ENCODE peak calls at places on chromosomes 5 and 9, in nine cellular contexts. Y, O, Z, L, B, G, T, J and R are unnamed samples.

GRCh38 chr9:131654857-131655577 is 84.9 kb downstream of the RAPGEF1 start:
- DNase-seq in Y (no peak), O (no peak), Z (no peak), L (no peak), B (no peak), G (no peak), T (no peak), J (no peak), R (no peak)

GRCh38 chr9:133056533-133056932 is 5.2 kb upstream of the CEL start:
- DNase-seq in Y (peak; percentile 63), O (no peak), Z (no peak), L (no peak), B (no peak), G (no peak), T (no peak), J (no peak), R (no peak)

GRCh38 chr5:177132504-177133118 is 962 bp upstream of the NSD1 start:
- DNase-seq in Y (peak; percentile 72), O (no peak), Z (no peak), L (peak; percentile 67), B (no peak), G (peak; percentile 43), T (no peak), J (no peak), R (peak; percentile 78)

GRCh38 chr5:78653969-78654368 is 5.4 kb upstream of the LHFPL2 start:
- DNase-seq in Y (no peak), O (no peak), Z (no peak), L (no peak), B (no peak), G (no peak), T (no peak), J (no peak), R (no peak)

GRCh38 chr5:143716856-143717255 is 95.1 kb upstream of the HMHB1 start:
- DNase-seq in Y (no peak), O (no peak), Z (no peak), L (no peak), B (no peak), G (no peak), T (no peak), J (peak; percentile 16), R (no peak)

GRCh38 chr5:134053314-134053839 is 48.6 kb upstream of the VDAC1 start:
- DNase-seq in Y (no peak), O (no peak), Z (no peak), L (no peak), B (no peak), G (no peak), T (no peak), J (no peak), R (no peak)

GRCh38 chr5:179468696-179469095 is 81.7 kb upstream of the RUFY1 start:
- DNase-seq in Y (no peak), O (no peak), Z (no peak), L (no peak), B (no peak), G (no peak), T (no peak), J (no peak), R (no peak)

GRCh38 chr5:129804705-129805104 is 56.8 kb downstream of the MINAR2 start:
- DNase-seq in Y (no peak), O (no peak), Z (no peak), L (no peak), B (no peak), G (no peak), T (no peak), J (no peak), R (peak; percentile 7)

GRCh38 chr5:159581502-159582249 is 251.4 kb upstream of the IL12B start:
- DNase-seq in Y (no peak), O (no peak), Z (no peak), L (no peak), B (peak; percentile 99), G (peak; percentile 68), T (peak; percentile 60), J (peak; percentile 97), R (no peak)

GRCh38 chr5:135481387-135481786 is 29.2 kb upstream of the TIFAB start:
- DNase-seq in Y (no peak), O (peak; percentile 47), Z (no peak), L (no peak), B (no peak), G (no peak), T (no peak), J (no peak), R (no peak)

GRCh38 chr5:58056546-58056945 is 403.3 kb downstream of the PLK2 start:
- DNase-seq in Y (no peak), O (no peak), Z (no peak), L (no peak), B (no peak), G (peak; percentile 70), T (no peak), J (peak; percentile 41), R (no peak)

GRCh38 chr9:18393340-18394130 is 80.4 kb upstream of the ADAMTSL1 start:
- DNase-seq in Y (no peak), O (no peak), Z (no peak), L (no peak), B (peak; percentile 100), G (peak; percentile 97), T (peak; percentile 74), J (peak; percentile 98), R (no peak)

DNA sequence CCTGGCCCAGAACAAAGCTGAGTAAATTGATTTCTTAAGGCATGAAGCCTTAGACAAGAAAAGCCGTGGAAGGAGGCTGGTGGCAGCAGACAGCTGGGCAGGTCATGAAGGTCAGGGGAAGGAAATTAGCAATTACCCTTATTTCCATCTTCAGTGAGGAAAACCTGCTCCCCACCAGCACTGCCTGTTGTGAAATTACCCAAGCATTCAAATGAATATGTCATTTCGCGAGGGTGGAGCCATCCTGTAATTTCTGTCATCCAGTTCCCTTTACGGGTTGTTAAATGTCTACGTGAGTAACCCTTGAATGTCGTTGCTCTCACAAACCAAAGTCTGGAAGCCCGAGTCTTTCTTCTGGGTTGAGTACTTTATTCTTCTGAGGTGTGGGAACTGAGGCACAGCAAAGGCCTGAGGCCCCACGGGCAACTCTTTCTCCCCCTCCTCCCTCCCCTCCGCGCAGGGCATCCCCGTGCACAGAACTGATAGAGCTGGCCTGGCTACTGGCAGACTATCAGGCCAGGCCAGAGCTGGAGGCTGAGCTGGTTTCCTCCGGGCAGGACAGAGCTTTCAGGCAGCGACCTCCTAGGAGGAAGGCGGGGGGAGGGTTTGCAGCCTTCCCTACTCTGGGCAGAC is 22.0 kb upstream of the AK3 start:
- DNase-seq in Y (no peak), O (peak; percentile 69), Z (no peak), L (peak; percentile 28), B (no peak), G (peak; percentile 60), T (no peak), J (peak; percentile 52), R (peak; percentile 53)
- TF ChIP-seq CTCF in Y (no peak), O (no peak), Z (peak; percentile 1), L (peak; percentile 53), B (no peak), G (no peak), T (no peak), J (no peak), R (no peak)

DNA sequence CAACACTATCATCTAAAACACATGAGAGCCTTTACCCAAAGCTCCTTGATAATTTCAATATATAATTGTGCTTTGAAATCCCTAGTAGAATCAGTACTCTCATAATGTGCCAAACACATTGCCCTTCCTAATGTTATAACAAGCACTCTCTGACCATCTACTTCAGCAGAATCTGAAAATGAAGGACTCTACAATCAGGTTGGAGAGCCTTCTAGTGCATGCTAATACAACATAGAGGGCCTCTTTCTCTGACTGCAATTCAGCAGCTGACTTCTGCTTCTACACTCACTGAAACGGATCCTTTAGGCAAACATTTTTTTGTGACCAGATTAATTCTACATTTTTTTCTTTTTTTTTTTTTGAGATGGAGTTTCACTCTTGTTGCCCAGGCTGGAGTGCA is 155.6 kb downstream of the EPB41L4A start:
- DNase-seq in Y (no peak), O (no peak), Z (no peak), L (no peak), B (no peak), G (no peak), T (no peak), J (no peak), R (no peak)
- TF ChIP-seq CTCF in Y (no peak), O (no peak), Z (no peak), L (no peak), B (no peak), G (no peak), T (no peak), J (no peak), R (no peak)

GRCh38 chr5:71973563-71973962 is 133.7 kb upstream of the MAP1B start:
- DNase-seq in Y (no peak), O (no peak), Z (no peak), L (no peak), B (no peak), G (no peak), T (no peak), J (no peak), R (no peak)
- TF ChIP-seq CTCF in Y (no peak), O (no peak), Z (no peak), L (no peak), B (no peak), G (no peak), T (no peak), J (no peak), R (no peak)

GRCh38 chr5:102911973-102912372 is 156.9 kb downstream of the PAM start:
- DNase-seq in Y (no peak), O (no peak), Z (no peak), L (no peak), B (peak; percentile 72), G (peak; percentile 60), T (peak; percentile 38), J (peak; percentile 66), R (no peak)

GRCh38 chr5:102905052-102905451 is 149.9 kb downstream of the PAM start:
- DNase-seq in Y (no peak), O (no peak), Z (no peak), L (no peak), B (no peak), G (no peak), T (no peak), J (no peak), R (no peak)

GRCh38 chr5:102916114-102916513 is 161.0 kb downstream of the PAM start:
- DNase-seq in Y (no peak), O (no peak), Z (no peak), L (no peak), B (no peak), G (no peak), T (no peak), J (peak; percentile 36), R (no peak)

DNA sequence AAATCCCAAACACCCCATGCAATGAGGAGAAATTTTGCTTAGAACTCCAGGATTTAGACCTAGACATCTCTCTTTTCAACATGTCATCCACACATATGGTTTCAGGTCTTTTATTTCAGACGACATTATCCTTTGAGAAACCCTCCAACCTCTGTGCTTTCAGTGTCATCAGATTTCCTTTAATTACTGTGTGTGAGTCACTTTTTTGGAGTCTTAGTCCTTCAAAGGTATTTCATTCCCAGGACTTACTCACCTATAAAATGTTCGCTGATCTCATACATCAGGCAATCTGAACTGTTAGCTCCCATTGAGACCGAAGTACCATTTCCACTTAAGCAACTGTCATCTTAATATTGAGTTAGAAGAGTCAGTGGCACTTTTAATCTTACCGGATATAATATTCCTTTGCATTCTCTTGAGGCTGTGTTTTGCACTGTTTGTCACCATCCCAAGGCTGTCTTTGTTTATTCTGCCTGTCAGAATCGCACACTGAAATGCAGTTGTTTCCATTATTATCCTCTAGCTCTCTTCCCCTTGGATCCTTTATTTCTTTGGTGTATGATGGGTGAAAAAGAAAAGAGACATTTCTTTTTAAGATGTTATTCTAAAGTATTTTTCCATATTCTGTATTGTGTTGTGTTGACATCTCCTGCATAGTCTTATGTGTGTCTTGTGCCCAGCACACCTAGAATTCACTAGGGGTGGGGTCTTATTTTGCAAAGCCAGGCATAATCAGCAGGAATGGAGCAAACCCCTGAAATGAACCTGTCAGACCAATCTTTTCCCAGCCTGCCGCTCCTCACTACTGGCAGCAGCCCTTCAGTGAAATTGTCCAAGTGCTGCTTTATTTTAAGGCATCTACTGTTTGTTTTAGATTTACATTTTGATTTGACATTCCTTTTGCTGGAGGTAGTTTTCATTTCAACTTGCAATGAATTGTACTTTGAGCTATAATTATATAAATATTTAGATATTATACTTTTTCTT is 155.4 kb downstream of the PAM start:
- DNase-seq in Y (no peak), O (no peak), Z (no peak), L (no peak), B (peak; percentile 81), G (peak; percentile 26), T (no peak), J (peak; percentile 67), R (no peak)
- TF ChIP-seq CTCF in Y (no peak), O (no peak), Z (no peak), L (no peak), B (no peak), G (no peak), T (no peak), J (no peak), R (no peak)